ENCODE peak calls at places on chromosomes 5 and 9, in seven cellular contexts. Y, I, J, T, A, S and X are unnamed samples.

GRCh38 chr9:16213781-16214515 is 656.5 kb downstream of the BNC2 start:
- DNase-seq in A (no peak), T (no peak), S (no peak), J (peak), Y (peak), I (no peak), X (no peak)

GRCh38 chr5:28809811-28810750 is 1771.7 kb upstream of the CDH9 start:
- DNase-seq in A (no peak), I (no peak), T (no peak), S (peak), J (no peak), Y (no peak), X (no peak)

GRCh38 chr9:14906000-14906399 is 4.2 kb downstream of the FREM1 start:
- DNase-seq in S (no peak), J (no peak), Y (no peak), T (no peak), A (no peak), I (no peak), X (no peak)

GRCh38 chr5:96433066-96433447 is at the start of gene PCSK1:
- DNase-seq in Y (no peak), S (peak), J (no peak), I (no peak), A (no peak), T (no peak), X (no peak)

GRCh38 chr5:119327018-119327417 is 28.8 kb upstream of the TNFAIP8 start:
- DNase-seq in T (peak), J (no peak), I (no peak), Y (no peak), S (no peak), A (peak), X (no peak)

GRCh38 chr9:88593537-88594185 is 58.7 kb downstream of the NXNL2 start:
- DNase-seq in Y (peak), T (peak), I (peak), A (peak), S (peak), J (peak), X (peak)

GRCh38 chr5:130400091-130400490 is 495.8 kb downstream of the CHSY3 start:
- DNase-seq in S (no peak), J (no peak), T (no peak), Y (no peak), I (no peak), A (no peak), X (no peak)

GRCh38 chr5:143402464-143403356 is 776 bp downstream of the NR3C1 start:
- DNase-seq in J (peak), T (peak), Y (peak), S (peak), A (peak), I (peak), X (peak)

GRCh38 chr9:118473527-118473926 is 769.3 kb downstream of the TLR4 start:
- DNase-seq in S (no peak), Y (peak), I (peak), T (no peak), A (no peak), J (no peak), X (no peak)

GRCh38 chr9:22119537-22120167 is 110.5 kb upstream of the CDKN2B start:
- DNase-seq in I (peak), T (no peak), J (no peak), S (peak), A (peak), Y (no peak), X (no peak)
- TF ChIP-seq CTCF in I (peak), T (peak), J (no peak), S (peak), A (peak), Y (peak), X (peak)

DNA sequence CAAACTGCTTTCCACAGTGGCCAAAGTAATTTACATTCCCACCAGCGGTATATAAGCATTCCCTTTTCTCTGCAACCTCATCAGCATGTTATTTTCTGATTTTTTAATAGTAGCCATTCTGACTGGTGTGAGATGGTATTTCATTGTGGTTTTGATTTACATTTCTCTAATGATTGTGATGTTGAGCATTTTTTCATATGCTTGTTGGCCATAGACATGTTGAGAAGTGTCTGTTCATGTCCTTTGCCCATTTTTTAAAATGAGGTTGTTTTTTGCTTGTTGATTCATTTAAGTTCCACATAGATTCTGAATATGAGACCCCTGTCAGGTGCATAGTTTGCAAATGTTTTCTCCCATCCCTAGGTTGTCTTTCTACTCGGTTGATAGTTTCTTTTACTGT is 254.5 kb upstream of the MPDZ start:
- DNase-seq in Y (no peak), A (no peak), I (no peak), J (no peak), S (no peak), T (no peak), X (no peak)
- TF ChIP-seq CTCF in Y (no peak), A (no peak), I (no peak), J (no peak), S (no peak), T (no peak), X (no peak)

GRCh38 chr9:120870206-120870605 is 6.8 kb downstream of the PHF19 start:
- DNase-seq in Y (no peak), I (no peak), T (no peak), S (no peak), A (no peak), J (no peak), X (no peak)

GRCh38 chr9:120868339-120868675 is 8.7 kb downstream of the PHF19 start:
- DNase-seq in S (no peak), J (no peak), T (no peak), A (no peak), Y (no peak), I (no peak), X (no peak)

GRCh38 chr9:120869726-120870125 is 7.3 kb downstream of the PHF19 start:
- DNase-seq in I (no peak), T (no peak), Y (no peak), J (no peak), A (no peak), S (no peak), X (no peak)

GRCh38 chr9:120868676-120869359 is 8.2 kb downstream of the PHF19 start:
- DNase-seq in I (peak), A (peak), Y (peak), T (peak), S (peak), J (peak), X (peak)

GRCh38 chr9:120869360-120869687 is 7.7 kb downstream of the PHF19 start:
- DNase-seq in Y (no peak), S (no peak), A (no peak), T (no peak), I (no peak), J (no peak), X (no peak)
- TF ChIP-seq CTCF in Y (no peak), S (no peak), A (no peak), T (no peak), I (no peak), J (no peak), X (no peak)

GRCh38 chr5:177507596-177508216 is 1.9 kb downstream of the DOK3 start:
- DNase-seq in T (no peak), A (peak), S (no peak), Y (no peak), J (no peak), I (no peak), X (no peak)

GRCh38 chr5:177508217-177508611 is 1.4 kb downstream of the DOK3 start:
- DNase-seq in A (peak), T (no peak), J (no peak), Y (no peak), I (no peak), S (no peak), X (no peak)

GRCh38 chr5:177509361-177509951 is at the start of gene DOK3:
- DNase-seq in I (no peak), T (no peak), Y (peak), J (peak), A (peak), S (no peak), X (peak)

GRCh38 chr5:177509991-177510566 is 453 bp upstream of the DOK3 start:
- DNase-seq in S (no peak), Y (no peak), T (no peak), J (no peak), A (peak), I (no peak), X (peak)

DNA sequence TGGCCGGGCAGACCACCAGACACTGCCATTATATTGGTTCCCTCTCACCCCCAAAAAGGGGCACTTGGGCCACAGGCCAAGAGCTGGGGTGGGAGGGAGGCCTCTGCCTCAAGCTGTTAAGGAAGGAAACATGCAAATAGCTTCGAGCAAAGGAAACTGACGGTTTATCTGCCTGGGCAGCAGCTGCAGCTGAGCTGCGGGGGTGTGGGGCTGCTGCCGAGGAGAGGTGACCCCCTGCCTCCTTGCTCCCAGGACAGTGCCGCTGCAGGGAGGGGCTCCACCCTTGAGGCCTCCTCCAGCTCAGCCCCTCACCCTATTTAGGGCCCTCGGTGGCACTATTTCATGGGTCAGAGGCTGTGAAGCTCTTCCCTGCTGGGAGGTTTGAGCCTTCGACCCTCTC is 789 bp downstream of the DOK3 start:
- DNase-seq in A (peak), I (no peak), Y (no peak), S (no peak), T (no peak), J (no peak), X (peak)
- TF ChIP-seq CTCF in A (no peak), I (no peak), Y (no peak), S (no peak), T (no peak), J (no peak), X (no peak)

GRCh38 chr9:24487946-24488345 is 57.8 kb downstream of the IZUMO3 start:
- DNase-seq in S (no peak), I (no peak), T (no peak), J (no peak), A (no peak), Y (no peak), X (no peak)

DNA sequence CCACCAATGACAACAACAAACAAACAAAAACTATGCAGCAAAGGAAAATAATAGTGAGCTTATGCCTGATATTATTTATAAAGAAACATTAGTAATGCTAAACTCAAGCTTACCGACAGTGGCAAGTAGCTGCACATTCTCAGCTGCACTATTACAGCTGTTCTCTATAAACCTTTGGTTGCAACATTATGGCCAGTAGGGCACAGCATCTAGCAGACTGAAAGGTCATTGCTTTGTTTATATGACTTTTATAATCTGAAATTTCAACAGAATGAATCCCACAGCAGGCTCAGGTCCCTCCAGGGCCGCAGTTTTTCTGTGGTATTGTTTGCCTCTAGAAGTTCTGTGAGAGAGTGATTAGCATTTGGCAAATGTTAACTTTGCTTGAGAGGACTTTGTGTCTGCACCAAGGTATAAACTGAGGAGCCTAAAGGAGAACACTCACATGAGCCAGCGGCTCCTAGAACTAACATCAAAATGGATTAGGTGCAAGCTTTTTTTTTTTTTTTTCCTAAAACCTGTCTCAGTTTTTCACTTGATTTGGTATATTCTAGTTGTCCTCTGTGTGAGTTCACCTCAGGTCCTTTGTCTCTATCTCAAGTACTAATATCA is 58.3 kb downstream of the IZUMO3 start:
- DNase-seq in T (no peak), S (no peak), J (no peak), A (no peak), I (no peak), Y (no peak), X (no peak)
- TF ChIP-seq CTCF in T (no peak), S (no peak), J (no peak), A (no peak), I (no peak), Y (no peak), X (no peak)

GRCh38 chr5:132510076-132510475 is 19.5 kb upstream of the IRF1 start:
- DNase-seq in T (no peak), S (no peak), Y (no peak), A (no peak), I (no peak), J (no peak), X (no peak)

GRCh38 chr5:132503244-132503643 is 12.7 kb upstream of the IRF1 start:
- DNase-seq in T (no peak), Y (no peak), S (no peak), J (no peak), A (no peak), I (no peak), X (no peak)

GRCh38 chr5:132505641-132506040 is 15.1 kb upstream of the IRF1 start:
- DNase-seq in I (no peak), T (no peak), Y (no peak), A (no peak), J (peak), S (no peak), X (no peak)

GRCh38 chr5:132504746-132505145 is 14.2 kb upstream of the IRF1 start:
- DNase-seq in S (no peak), T (no peak), Y (no peak), I (no peak), A (no peak), J (no peak), X (no peak)

GRCh38 chr5:132506094-132506692 is 15.6 kb upstream of the IRF1 start:
- DNase-seq in I (peak), J (peak), T (no peak), Y (no peak), A (peak), S (peak), X (peak)
- TF ChIP-seq CTCF in I (peak), J (peak), T (no peak), Y (peak), A (peak), S (peak), X (peak)

DNA sequence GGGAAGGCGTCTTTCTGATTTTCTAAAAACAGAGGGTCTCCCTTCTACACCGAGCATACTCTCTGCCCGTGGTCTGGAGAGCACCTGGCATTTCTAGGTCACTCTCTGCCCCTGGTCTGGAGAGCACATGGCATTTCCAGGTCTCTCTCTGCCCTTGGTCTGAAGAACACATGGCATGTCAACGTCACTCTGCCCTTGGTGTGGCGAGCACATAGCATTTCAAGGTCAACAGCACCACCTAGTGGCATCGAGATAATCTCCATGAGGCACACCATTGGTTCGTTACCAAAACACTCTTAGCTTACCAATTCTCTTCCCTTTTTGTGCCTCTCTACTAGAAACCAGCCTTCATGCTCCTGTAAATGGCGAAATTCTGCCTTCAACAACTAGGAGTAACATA is 616.5 kb upstream of the NUDT12 start:
- DNase-seq in J (no peak), Y (no peak), S (peak), A (peak), T (no peak), I (peak), X (peak)
- TF ChIP-seq CTCF in J (peak), Y (peak), S (peak), A (peak), T (no peak), I (peak), X (peak)

DNA sequence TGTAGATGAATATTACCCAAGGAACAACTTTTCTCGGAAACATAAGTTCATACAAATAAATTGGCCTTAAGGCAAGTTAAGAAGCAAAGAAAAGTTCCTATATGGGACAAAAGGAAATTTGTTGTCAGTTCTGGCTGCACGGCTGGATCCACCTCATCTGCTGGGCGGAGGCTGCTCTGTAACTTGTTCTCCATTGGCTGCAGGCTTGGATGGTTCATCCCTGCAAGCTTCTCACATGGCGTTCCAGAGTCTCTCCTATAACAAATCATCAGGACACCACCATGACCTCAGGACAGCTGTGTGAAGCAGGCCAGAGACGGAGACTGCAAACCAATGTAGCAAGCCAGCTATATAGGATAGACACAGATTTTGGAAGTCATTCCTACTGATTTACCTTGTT is 81.4 kb upstream of the DAB2 start:
- DNase-seq in J (no peak), I (no peak), A (no peak), S (no peak), T (no peak), Y (peak), X (no peak)
- TF ChIP-seq CTCF in J (no peak), I (no peak), A (no peak), S (no peak), T (no peak), Y (no peak), X (no peak)